ENCODE peak calls at places on chromosomes 6 and 20, in five cellular contexts. K is amygdala; Z is fibroblast of pulmonary artery; N is stimulated activated naive B cell treated with anti-CD40 and anti-IgM and Interleukin-4, amounts not matched to agents 10 μg/mL and 1 μg/mL and 100 μg/mL, for 72 hours; Y is CD8-positive, alpha-beta memory T cell. A is an unnamed sample.
A peak's percentile ranks its signal among the peaks of the same experiment; 100 is the strongest.

GRCh38 chr6:69181964-69182363 is 546.9 kb downstream of the ADGRB3 start:
- DNase-seq in Z (no peak), K (no peak), N (no peak), Y (no peak), A (no peak)

GRCh38 chr6:10720229-10720959 is 2.5 kb upstream of the TMEM14C start:
- DNase-seq in Y (peak; percentile 57), K (no peak), N (peak; percentile 59), Z (no peak), A (no peak)

GRCh38 chr6:17038316-17038715 is 63.5 kb upstream of the STMND1 start:
- DNase-seq in Z (peak; percentile 45), N (no peak), K (no peak), Y (no peak), A (no peak)

GRCh38 chr20:40497781-40498691 is 191.0 kb downstream of the MAFB start:
- DNase-seq in Y (no peak), K (no peak), Z (peak; percentile 56), N (no peak), A (no peak)

GRCh38 chr6:56079761-56080540 is 167.4 kb downstream of the COL21A1 start:
- DNase-seq in Z (peak; percentile 49), K (no peak), Y (no peak), N (no peak), A (no peak)

GRCh38 chr6:82045965-82046756 is 201.4 kb downstream of the IBTK start:
- DNase-seq in Z (peak; percentile 65), N (no peak), K (no peak), Y (no peak), A (no peak)

GRCh38 chr6:42406296-42407280 is 45.1 kb downstream of the TRERF1 start:
- DNase-seq in K (no peak), N (no peak), Y (no peak), Z (peak; percentile 73), A (no peak)

GRCh38 chr6:92243315-92243714 is 1176.0 kb downstream of the EPHA7 start:
- DNase-seq in Y (no peak), K (no peak), N (no peak), Z (no peak), A (no peak)

GRCh38 chr6:144315981-144316865 is 31.1 kb downstream of the UTRN start:
- DNase-seq in K (no peak), Y (no peak), N (no peak), Z (no peak), A (no peak)

GRCh38 chr6:143592335-143592734 is 80.8 kb upstream of the FUCA2 start:
- DNase-seq in K (no peak), N (no peak), Z (no peak), Y (no peak), A (no peak)

GRCh38 chr6:152879681-152880080 is 103.2 kb downstream of the FBXO5 start:
- DNase-seq in K (no peak), Z (no peak), N (no peak), Y (no peak), A (no peak)

GRCh38 chr6:163352011-163352685 is 62.4 kb upstream of the QKI start:
- DNase-seq in Y (no peak), N (no peak), Z (no peak), K (no peak), A (no peak)

GRCh38 chr20:46826343-46826984 is 68.2 kb upstream of the EYA2 start:
- DNase-seq in K (no peak), N (no peak), Z (peak; percentile 1), Y (no peak), A (no peak)

GRCh38 chr6:110875548-110876169 is 1.1 kb downstream of the AMD1 start:
- DNase-seq in N (peak; percentile 35), Y (peak; percentile 64), Z (no peak), K (no peak), A (no peak)

GRCh38 chr6:16106991-16107787 is 21.7 kb upstream of the MYLIP start:
- DNase-seq in N (no peak), Y (no peak), K (no peak), Z (no peak), A (no peak)

GRCh38 chr6:143205983-143206382 is 145.3 kb downstream of the AIG1 start:
- DNase-seq in Y (no peak), N (no peak), K (no peak), Z (peak; percentile 20), A (no peak)

GRCh38 chr6:79510707-79511106 is 26.5 kb downstream of the LCA5 start:
- DNase-seq in N (no peak), Z (no peak), K (no peak), Y (no peak), A (no peak)

GRCh38 chr6:159807150-159807859 is 7.2 kb downstream of the PNLDC1 start:
- DNase-seq in K (no peak), Y (no peak), Z (peak; percentile 36), N (no peak), A (no peak)

GRCh38 chr20:37876863-37877262 is 26.1 kb upstream of the VSTM2L start:
- DNase-seq in N (no peak), Y (no peak), K (no peak), Z (no peak), A (no peak)

GRCh38 chr20:34693414-34693813 is 10.7 kb upstream of the TP53INP2 start:
- DNase-seq in K (no peak), N (no peak), Z (no peak), Y (no peak), A (no peak)

GRCh38 chr20:58439974-58440767 is 51.1 kb downstream of the VAPB start:
- DNase-seq in Y (no peak), K (no peak), Z (peak; percentile 37), N (no peak), A (no peak)

GRCh38 chr20:63828951-63829350 is 2.1 kb downstream of the ZBTB46 start:
- DNase-seq in K (no peak), N (no peak), Z (no peak), Y (no peak), A (no peak)

GRCh38 chr6:30480536-30481156 is 8.7 kb upstream of the HLA-E start:
- DNase-seq in Z (no peak), N (no peak), Y (peak; percentile 70), K (no peak), A (no peak)

GRCh38 chr20:33657704-33658095 is 4.4 kb upstream of the C20orf144 start:
- DNase-seq in N (no peak), K (no peak), Y (no peak), Z (no peak), A (no peak)

GRCh38 chr6:3795836-3796395 is 44.4 kb upstream of the PXDC1 start:
- DNase-seq in Y (no peak), Z (no peak), K (no peak), N (no peak), A (no peak)

A was measured in cerebellar nuclear complex.